ENCODE peak calls at places on chromosomes 5 and 9, in nine cellular contexts. Q is HFF-Myc; B is HFFc6; R is naive thymus-derived CD8-positive, alpha-beta T cell; G is AG09319; Y is caudate nucleus; E is ELR; W is IMR-90; H is effector memory CD8-positive, alpha-beta T cell. S is an unnamed sample.

GRCh38 chr5:141495456-141495811 is 6.6 kb downstream of the PCDHGC5 start:
- DNase-seq in Q (no peak), B (no peak), G (no peak), E (no peak), Y (no peak), H (no peak), W (no peak), R (no peak), S (no peak)

GRCh38 chr5:135319928-135320606 is 79.0 kb downstream of the MACROH2A1 start:
- DNase-seq in Q (no peak), E (peak; percentile 22), W (no peak), G (no peak), Y (no peak), H (no peak), B (no peak), R (no peak), S (no peak)

GRCh38 chr9:105978336-105978735 is 284.0 kb downstream of the TMEM38B start:
- DNase-seq in G (no peak), E (no peak), B (no peak), H (no peak), R (no peak), W (no peak), Y (no peak), Q (no peak), S (no peak)

GRCh38 chr9:19493174-19493811 is 84.5 kb downstream of the ACER2 start:
- DNase-seq in W (peak; percentile 78), R (no peak), Y (peak; percentile 60), Q (peak; percentile 25), E (peak; percentile 64), G (peak; percentile 15), B (peak; percentile 25), H (peak; percentile 19), S (peak; percentile 29)

GRCh38 chr5:27315541-27316282 is 277.3 kb upstream of the CDH9 start:
- DNase-seq in B (peak; percentile 25), E (peak; percentile 47), W (peak; percentile 77), Q (peak; percentile 16), Y (no peak), G (no peak), H (no peak), R (no peak), S (peak; percentile 18)

GRCh38 chr5:115766608-115767007 is 49.9 kb downstream of the CDO1 start:
- DNase-seq in H (no peak), Q (no peak), W (no peak), E (no peak), R (no peak), B (no peak), Y (no peak), G (no peak), S (no peak)

GRCh38 chr5:346229-346935 is 24.9 kb downstream of the AHRR start:
- DNase-seq in B (no peak), H (no peak), R (no peak), W (no peak), G (no peak), Q (no peak), Y (no peak), E (no peak), S (no peak)

GRCh38 chr9:70413427-70413797 is 1.0 kb downstream of the KLF9 start:
- DNase-seq in G (no peak), B (no peak), R (peak; percentile 54), Y (no peak), W (no peak), E (peak; percentile 80), H (peak; percentile 64), Q (no peak), S (no peak)

GRCh38 chr5:59337240-59337639 is 556.3 kb downstream of the PDE4D start:
- DNase-seq in H (no peak), G (no peak), R (no peak), Q (no peak), Y (no peak), W (no peak), E (no peak), B (no peak), S (no peak)